ENCODE peak calls at places on chromosomes 7 and 10, in seven cellular contexts. K is PC-3, E is foreskin keratinocyte, F is IMR-90, N is left ventricle myocardium inferior, G is cardiac muscle cell, D is prostate gland. Z is an unnamed sample.

GRCh38 chr10:116307450-116307849 is 16.8 kb upstream of the CCDC172 start:
- DNase-seq in K (no peak), E (no peak), F (no peak), N (no peak), G (no peak), D (no peak), Z (no peak)

GRCh38 chr7:132138817-132139216 is 437.5 kb downstream of the PLXNA4 start:
- DNase-seq in K (peak), E (peak), F (no peak), N (no peak), G (no peak), D (no peak), Z (no peak)

GRCh38 chr10:80555415-80555814 is 17.7 kb downstream of the SH2D4B start:
- DNase-seq in K (no peak), E (no peak), F (no peak), N (no peak), G (no peak), D (no peak), Z (no peak)

GRCh38 chr7:118288098-118288497 is 63.6 kb downstream of the ANKRD7 start:
- DNase-seq in K (no peak), E (no peak), F (no peak), N (no peak), G (no peak), D (no peak), Z (no peak)

GRCh38 chr7:35359423-35359822 is 105.5 kb upstream of the TBX20 start:
- DNase-seq in K (no peak), E (no peak), F (no peak), N (no peak), G (no peak), D (no peak), Z (no peak)

GRCh38 chr7:45655539-45655938 is 81.4 kb downstream of the ADCY1 start:
- DNase-seq in K (no peak), E (no peak), F (no peak), N (no peak), G (no peak), D (no peak), Z (no peak)

GRCh38 chr7:55502988-55503514 is 69.3 kb downstream of the VOPP1 start:
- DNase-seq in K (no peak), E (no peak), F (no peak), N (no peak), G (peak), D (no peak), Z (no peak)

GRCh38 chr7:117949232-117949631 is 76.0 kb upstream of the CTTNBP2 start:
- DNase-seq in K (peak), E (peak), F (peak), N (no peak), G (no peak), D (no peak), Z (no peak)

GRCh38 chr10:15333909-15334649 is 37.0 kb downstream of the FAM171A1 start:
- DNase-seq in K (no peak), E (no peak), F (peak), N (no peak), G (no peak), D (no peak), Z (no peak)

GRCh38 chr10:20582041-20582440 is 315.1 kb downstream of the NEBL start:
- DNase-seq in K (no peak), E (no peak), F (no peak), N (no peak), G (no peak), D (no peak), Z (no peak)

GRCh38 chr10:10092581-10092980 is 925.1 kb upstream of the CELF2 start:
- DNase-seq in K (no peak), E (peak), F (peak), N (peak), G (peak), D (no peak), Z (no peak)

GRCh38 chr7:140225562-140226249 is 48.9 kb upstream of the KDM7A start:
- DNase-seq in K (no peak), E (no peak), F (no peak), N (no peak), G (no peak), D (no peak), Z (no peak)

GRCh38 chr7:73364006-73364728 is 36.2 kb downstream of the FKBP6 start:
- DNase-seq in K (no peak), E (no peak), F (no peak), N (no peak), G (no peak), D (no peak), Z (no peak)

DNA sequence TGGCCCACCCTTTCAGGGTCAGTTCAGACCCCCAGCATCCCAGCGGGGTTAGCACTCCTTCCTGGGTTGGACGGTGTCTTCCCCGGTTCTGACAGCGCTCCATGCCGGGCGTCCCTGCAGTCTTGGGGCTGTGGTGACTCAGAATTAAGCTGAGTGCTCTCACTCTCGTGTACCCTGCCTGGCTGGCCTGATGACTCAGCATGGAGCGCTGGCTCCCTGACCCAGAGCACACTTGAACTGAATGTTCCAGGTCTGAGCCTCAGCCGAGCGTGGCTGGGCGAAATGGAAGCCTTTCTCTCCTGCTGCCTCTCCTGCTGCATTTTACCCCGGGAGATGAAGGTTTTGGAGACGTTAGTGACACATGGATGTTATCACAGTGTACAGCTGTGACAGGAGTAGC is 7.1 kb downstream of the BAG3 start:
- DNase-seq in K (peak), E (peak), F (peak), N (peak), G (peak), D (peak), Z (no peak)
- H3K27ac ChIP-seq in K (peak), E (peak), F (peak), N (peak), G (peak), D (peak), Z (no peak)

GRCh38 chr7:67523706-67524105 is 527.1 kb downstream of the TYW1 start:
- DNase-seq in K (no peak), E (no peak), F (no peak), N (no peak), G (no peak), D (no peak), Z (no peak)
- TF ChIP-seq CTCF in K (no peak), E (no peak), F (no peak), N (no peak), G (no peak), D (no peak), Z (no peak)

DNA sequence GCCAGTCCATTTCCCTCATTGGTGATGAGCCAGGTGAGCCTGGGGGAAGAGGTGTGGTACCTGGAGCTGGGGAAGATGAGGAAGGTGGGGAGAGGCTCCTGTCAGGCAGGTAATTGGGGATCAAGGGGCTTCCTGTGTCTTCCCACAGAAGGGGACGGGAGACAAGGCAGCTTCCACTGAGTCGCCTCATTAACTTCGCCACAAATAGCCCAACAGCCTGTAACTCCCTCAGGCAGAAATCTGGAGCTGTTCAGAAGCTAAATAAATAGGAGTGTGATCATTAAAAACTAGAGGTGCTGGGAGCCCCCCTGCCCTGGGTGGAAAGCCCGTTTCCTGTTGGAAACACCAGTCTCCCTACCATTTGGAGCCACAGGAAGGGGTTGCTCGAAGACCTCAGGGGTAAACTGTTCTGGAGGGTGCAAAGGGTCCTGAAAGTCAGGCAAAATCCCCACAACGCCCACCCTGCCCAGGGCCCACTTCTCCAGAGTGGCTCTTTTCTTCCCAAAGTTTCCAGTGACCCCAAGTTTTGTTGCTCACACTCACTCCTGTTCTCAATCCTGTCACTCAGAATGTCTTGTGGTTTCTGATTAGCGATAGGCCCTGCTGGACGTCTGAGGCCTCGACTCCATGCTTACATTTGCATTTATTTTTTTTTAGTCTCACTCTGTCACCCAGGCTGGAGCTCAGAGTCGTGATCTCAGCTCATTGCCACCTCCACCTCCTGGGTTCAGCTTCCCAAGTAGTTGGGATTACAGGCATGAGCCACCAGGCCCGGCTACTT is 25.7 kb downstream of the UNC5B start:
- DNase-seq in K (no peak), E (no peak), F (no peak), N (no peak), G (no peak), D (no peak), Z (peak)
- H3K27ac ChIP-seq in K (no peak), E (no peak), F (no peak), N (no peak), G (peak), D (no peak), Z (no peak)

DNA sequence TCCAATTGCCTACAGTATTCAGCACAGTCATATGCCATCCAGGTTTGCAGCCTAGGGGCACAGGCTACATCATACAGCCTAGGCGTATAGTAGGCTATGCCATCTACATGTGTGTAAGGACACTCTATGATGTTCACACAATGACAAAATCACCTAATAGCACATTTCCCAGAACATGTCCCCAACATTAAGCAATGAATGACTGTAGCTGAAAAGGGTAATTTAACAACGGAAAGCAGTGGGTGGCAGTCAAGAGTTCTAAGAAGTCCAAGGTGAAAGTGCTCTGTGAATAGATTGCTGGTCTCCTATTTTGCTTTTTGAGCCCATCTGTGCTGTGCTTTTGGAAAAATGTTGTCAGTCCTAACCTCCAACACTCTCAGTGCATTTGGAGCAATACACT is 162.6 kb downstream of the KLF6 start:
- DNase-seq in K (no peak), E (no peak), F (no peak), N (no peak), G (no peak), D (no peak), Z (no peak)
- TF ChIP-seq CTCF in K (no peak), E (peak), F (no peak), N (no peak), G (no peak), D (no peak), Z (no peak)

DNA sequence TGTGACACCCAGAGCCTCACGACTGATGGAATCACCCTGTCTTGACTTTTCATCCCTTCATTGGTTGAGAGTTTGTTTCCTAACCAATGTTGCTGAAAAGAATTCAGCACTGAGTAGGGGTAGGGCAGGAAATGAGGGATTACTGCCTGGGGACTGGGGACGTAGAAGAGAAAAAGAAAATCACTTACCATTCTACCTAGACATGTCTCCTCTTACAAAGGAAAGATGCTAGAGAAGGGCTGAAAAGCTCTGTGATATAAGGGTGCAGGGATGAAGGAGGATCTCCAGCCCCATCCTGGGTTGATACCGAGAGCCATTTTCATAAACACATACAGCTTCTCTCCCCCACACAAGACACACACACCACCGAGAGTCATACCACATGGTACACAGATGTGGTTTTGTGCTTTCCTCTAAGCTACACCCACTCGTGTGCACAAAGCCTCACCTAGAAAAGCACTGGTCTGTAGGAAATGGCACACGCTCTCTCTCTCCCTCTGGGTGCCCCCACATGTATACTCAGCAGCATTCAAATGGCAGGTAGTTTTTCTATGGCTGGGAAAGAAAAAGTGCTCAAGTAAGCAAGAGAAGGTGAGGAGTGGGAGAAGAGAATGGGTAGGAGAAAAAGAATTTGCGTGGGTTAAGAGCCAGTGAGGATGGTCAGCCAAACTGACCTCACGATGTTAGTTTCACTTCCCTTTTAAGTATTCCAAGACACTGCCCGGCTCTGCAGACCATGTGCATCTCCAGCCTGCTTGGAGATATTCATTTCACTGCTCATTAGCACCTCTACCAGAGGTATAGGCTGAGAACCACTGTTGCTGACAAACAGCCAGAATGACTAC is 85.8 kb downstream of the CALD1 start:
- DNase-seq in K (no peak), E (no peak), F (peak), N (no peak), G (no peak), D (no peak), Z (no peak)
- H3K27ac ChIP-seq in K (no peak), E (no peak), F (peak), N (peak), G (no peak), D (peak), Z (no peak)

DNA sequence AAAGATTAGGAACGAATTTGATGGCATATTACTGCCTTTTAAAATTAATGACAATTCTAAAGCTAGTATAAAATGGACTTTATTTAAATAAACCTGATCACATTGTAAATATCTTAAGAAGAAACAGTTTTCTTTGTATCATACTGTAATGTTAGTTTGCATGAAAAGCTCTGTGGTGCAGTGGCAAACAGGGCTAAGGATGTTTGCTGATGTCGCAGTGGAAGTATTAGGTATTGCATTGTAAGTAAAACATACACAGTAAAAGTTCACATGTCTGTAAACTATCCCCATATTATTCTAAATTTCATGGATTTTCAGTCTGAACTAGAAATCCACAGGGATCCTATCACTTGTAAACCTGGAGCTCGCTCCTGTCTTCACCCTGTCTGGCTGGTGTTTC is 252.6 kb upstream of the ZNF32 start:
- DNase-seq in K (peak), E (no peak), F (peak), N (no peak), G (no peak), D (no peak), Z (no peak)
- TF ChIP-seq CTCF in K (peak), E (no peak), F (peak), N (no peak), G (peak), D (no peak), Z (no peak)

GRCh38 chr7:43938892-43939482 is 12.8 kb downstream of the UBE2D4 start:
- DNase-seq in K (no peak), E (no peak), F (no peak), N (no peak), G (no peak), D (no peak), Z (peak)
- H3K27ac ChIP-seq in K (no peak), E (no peak), F (no peak), N (no peak), G (no peak), D (no peak), Z (peak)

GRCh38 chr10:101140950-101141621 is 10.0 kb downstream of the TLX1 start:
- DNase-seq in K (no peak), E (no peak), F (no peak), N (no peak), G (no peak), D (no peak), Z (no peak)

GRCh38 chr10:101140084-101140949 is 9.2 kb downstream of the TLX1 start:
- DNase-seq in K (no peak), E (no peak), F (no peak), N (no peak), G (no peak), D (no peak), Z (no peak)

GRCh38 chr10:101138788-101139420 is 7.8 kb downstream of the TLX1 start:
- DNase-seq in K (no peak), E (no peak), F (no peak), N (no peak), G (no peak), D (no peak), Z (no peak)

GRCh38 chr10:101137271-101137670 is 6.2 kb downstream of the TLX1 start:
- DNase-seq in K (no peak), E (no peak), F (no peak), N (no peak), G (no peak), D (no peak), Z (no peak)

DNA sequence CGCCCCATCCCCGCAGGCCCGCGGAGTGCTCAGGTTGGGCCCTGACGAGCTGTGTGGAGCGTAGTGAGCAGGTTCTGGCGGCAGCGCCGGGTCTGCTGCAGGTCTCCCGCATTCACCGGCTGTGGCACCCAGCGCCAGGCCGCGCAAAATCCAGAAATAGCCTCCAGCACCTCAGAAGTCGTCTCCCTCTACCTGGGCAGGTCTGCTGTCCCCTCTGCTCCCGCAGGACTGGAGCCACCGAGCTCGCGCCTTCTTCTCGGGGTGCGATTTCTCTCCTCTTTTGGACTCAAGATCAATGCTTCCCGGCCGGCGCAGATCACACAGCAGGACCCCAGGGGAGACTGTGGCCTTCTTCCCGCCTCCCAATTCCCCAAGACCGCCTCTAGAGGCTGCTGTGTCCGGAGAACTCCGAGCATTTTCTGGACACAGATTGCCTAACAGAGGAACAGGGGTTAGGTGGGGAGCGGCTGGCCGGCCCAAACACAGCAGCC is 8.4 kb downstream of the TLX1 start:
- DNase-seq in K (no peak), E (no peak), F (no peak), N (no peak), G (peak), D (no peak), Z (no peak)
- TF ChIP-seq CTCF in K (no peak), E (no peak), F (peak), N (peak), G (peak), D (no peak), Z (no peak)

GRCh38 chr7:151796091-151796870 is 80.6 kb downstream of the PRKAG2 start:
- DNase-seq in K (peak), E (peak), F (peak), N (peak), G (no peak), D (no peak), Z (no peak)

GRCh38 chr7:151795168-151795754 is 81.7 kb downstream of the PRKAG2 start:
- DNase-seq in K (peak), E (no peak), F (no peak), N (peak), G (no peak), D (no peak), Z (no peak)

GRCh38 chr7:151794508-151795167 is 82.3 kb downstream of the PRKAG2 start:
- DNase-seq in K (no peak), E (no peak), F (peak), N (peak), G (no peak), D (no peak), Z (no peak)

GRCh38 chr7:151798851-151799428 is 78.0 kb downstream of the PRKAG2 start:
- DNase-seq in K (no peak), E (no peak), F (no peak), N (no peak), G (no peak), D (no peak), Z (no peak)

DNA sequence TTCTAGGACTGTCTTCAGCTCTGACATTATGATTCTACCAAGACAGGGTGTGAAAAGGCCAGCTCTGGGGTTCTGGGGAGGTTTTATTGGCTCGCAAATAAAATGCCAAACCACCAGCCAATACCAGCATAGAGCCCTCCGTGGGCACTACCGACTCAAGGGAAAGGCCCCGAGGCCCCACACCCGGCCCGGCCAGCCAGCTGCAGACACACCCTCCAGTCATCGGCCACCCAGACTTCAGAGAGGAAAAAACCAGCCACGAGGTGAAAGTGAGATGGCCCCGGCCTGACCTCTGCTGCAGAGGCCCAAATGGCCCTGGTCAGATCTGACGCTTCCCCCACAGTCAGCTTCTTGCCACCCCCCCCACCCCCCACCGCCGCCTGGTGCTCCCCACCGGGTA is 80.0 kb downstream of the PRKAG2 start:
- DNase-seq in K (no peak), E (no peak), F (no peak), N (peak), G (no peak), D (no peak), Z (no peak)
- H3K27ac ChIP-seq in K (peak), E (no peak), F (no peak), N (peak), G (no peak), D (peak), Z (no peak)

Z was measured in pancreas.